ENCODE peak calls at places on chromosomes 6 and 20, in six cellular contexts. P is Panc1, Z is left ventricle myocardium inferior, D is ovary, B is heart right ventricle, R is gastrocnemius medialis. F is an unnamed sample.

GRCh38 chr6:28816909-28817807 is 106.6 kb downstream of the TRIM27 start:
- DNase-seq in P (peak), Z (no peak), D (no peak), B (no peak), R (no peak), F (no peak)

GRCh38 chr6:164303092-164304007 is 888.8 kb downstream of the QKI start:
- DNase-seq in P (no peak), Z (peak), D (no peak), B (peak), R (peak), F (no peak)

GRCh38 chr6:7891098-7891872 is 19.3 kb downstream of the TXNDC5 start:
- DNase-seq in P (no peak), Z (no peak), D (no peak), B (no peak), R (no peak), F (no peak)

GRCh38 chr20:17654649-17655285 is 27.3 kb downstream of the RRBP1 start:
- DNase-seq in P (no peak), Z (no peak), D (peak), B (no peak), R (no peak), F (peak)

GRCh38 chr20:7841967-7842301 is 98.3 kb downstream of the HAO1 start:
- DNase-seq in P (peak), Z (peak), D (no peak), B (peak), R (no peak), F (peak)

GRCh38 chr6:26366504-26366903 is 1.5 kb downstream of the BTN3A2 start:
- DNase-seq in P (no peak), Z (no peak), D (no peak), B (no peak), R (no peak), F (no peak)

GRCh38 chr20:10433623-10434466 is at the start of gene MKKS:
- DNase-seq in P (no peak), Z (peak), D (peak), B (peak), R (peak), F (peak)

GRCh38 chr6:26097268-26097875 is 10.1 kb downstream of the HFE start:
- DNase-seq in P (no peak), Z (no peak), D (peak), B (peak), R (peak), F (peak)

GRCh38 chr20:41137412-41138216 is at the start of gene PLCG1:
- DNase-seq in P (no peak), Z (peak), D (peak), B (peak), R (peak), F (peak)

GRCh38 chr20:36808317-36809257 is 35.0 kb upstream of the DSN1 start:
- DNase-seq in P (no peak), Z (peak), D (peak), B (peak), R (no peak), F (peak)

GRCh38 chr6:33207569-33208088 is 671 bp upstream of the RING1 start:
- DNase-seq in P (no peak), Z (peak), D (peak), B (peak), R (no peak), F (peak)

GRCh38 chr6:48318670-48319069 is 207.7 kb upstream of the PTCHD4 start:
- DNase-seq in P (no peak), Z (no peak), D (no peak), B (no peak), R (no peak), F (no peak)

GRCh38 chr6:125191916-125192609 is 38.5 kb downstream of the TPD52L1 start:
- DNase-seq in P (peak), Z (peak), D (peak), B (peak), R (no peak), F (peak)

GRCh38 chr6:135144678-135145508 is 36.2 kb upstream of the MYB start:
- DNase-seq in P (no peak), Z (no peak), D (no peak), B (no peak), R (no peak), F (peak)

GRCh38 chr20:31720486-31721407 is 1.9 kb downstream of the BCL2L1 start:
- DNase-seq in P (no peak), Z (no peak), D (peak), B (no peak), R (no peak), F (no peak)

GRCh38 chr6:127992144-127992543 is 91.3 kb upstream of the THEMIS start:
- DNase-seq in P (no peak), Z (no peak), D (no peak), B (no peak), R (no peak), F (no peak)

GRCh38 chr20:49344140-49344539 is 66.3 kb upstream of the ZNFX1 start:
- DNase-seq in P (no peak), Z (no peak), D (no peak), B (no peak), R (no peak), F (no peak)

GRCh38 chr6:139886396-139886795 is 511.9 kb upstream of the CITED2 start:
- DNase-seq in P (no peak), Z (no peak), D (no peak), B (no peak), R (no peak), F (no peak)

GRCh38 chr20:38187512-38187911 is 22.4 kb upstream of the TGM2 start:
- DNase-seq in P (no peak), Z (no peak), D (no peak), B (no peak), R (no peak), F (no peak)

GRCh38 chr20:9884061-9884460 is 45.2 kb upstream of the PAK5 start:
- DNase-seq in P (no peak), Z (no peak), D (no peak), B (no peak), R (no peak), F (no peak)

GRCh38 chr6:126176266-126176665 is 163.6 kb upstream of the CENPW start:
- DNase-seq in P (no peak), Z (no peak), D (no peak), B (no peak), R (no peak), F (no peak)

GRCh38 chr20:31560900-31561598 is 44.0 kb upstream of the ID1 start:
- DNase-seq in P (peak), Z (no peak), D (no peak), B (no peak), R (peak), F (peak)

GRCh38 chr20:10469599-10469998 is 34.5 kb downstream of the SLX4IP start:
- DNase-seq in P (peak), Z (no peak), D (no peak), B (peak), R (peak), F (peak)

GRCh38 chr6:134235937-134236751 is 81.8 kb downstream of the SGK1 start:
- DNase-seq in P (no peak), Z (no peak), D (no peak), B (no peak), R (no peak), F (peak)

GRCh38 chr20:10982692-10983091 is 308.9 kb upstream of the JAG1 start:
- DNase-seq in P (peak), Z (peak), D (peak), B (peak), R (peak), F (peak)

GRCh38 chr6:42113929-42114636 is 28.3 kb downstream of the C6orf132 start:
- DNase-seq in P (no peak), Z (no peak), D (no peak), B (no peak), R (no peak), F (peak)

GRCh38 chr6:13617066-13617465 is 1.9 kb downstream of the NOL7 start:
- DNase-seq in P (no peak), Z (no peak), D (no peak), B (no peak), R (no peak), F (no peak)

GRCh38 chr6:39391182-39391581 is 68.7 kb upstream of the KCNK16 start:
- DNase-seq in P (no peak), Z (no peak), D (no peak), B (no peak), R (no peak), F (no peak)

GRCh38 chr6:136171207-136171606 is 78.9 kb downstream of the MTFR2 start:
- DNase-seq in P (no peak), Z (no peak), D (no peak), B (no peak), R (no peak), F (no peak)

GRCh38 chr20:7981374-7981773 is 38.2 kb downstream of the TMX4 start:
- DNase-seq in P (no peak), Z (no peak), D (no peak), B (no peak), R (no peak), F (no peak)

GRCh38 chr6:121677551-121677950 is 242.1 kb downstream of the GJA1 start:
- DNase-seq in P (no peak), Z (no peak), D (no peak), B (no peak), R (no peak), F (no peak)

GRCh38 chr20:32232487-32232886 is 24.8 kb downstream of the POFUT1 start:
- DNase-seq in P (no peak), Z (no peak), D (no peak), B (no peak), R (no peak), F (no peak)

GRCh38 chr6:157789861-157790260 is 33.2 kb upstream of the SNX9 start:
- DNase-seq in P (no peak), Z (no peak), D (no peak), B (no peak), R (no peak), F (peak)

GRCh38 chr6:106055442-106055975 is 30.6 kb upstream of the PRDM1 start:
- DNase-seq in P (no peak), Z (no peak), D (no peak), B (no peak), R (no peak), F (no peak)

GRCh38 chr6:149898966-149899365 is 1.1 kb upstream of the RAET1E start:
- DNase-seq in P (no peak), Z (no peak), D (peak), B (no peak), R (no peak), F (no peak)

GRCh38 chr20:38692436-38693411 is 31.6 kb upstream of the SLC32A1 start:
- DNase-seq in P (no peak), Z (peak), D (peak), B (peak), R (no peak), F (peak)

GRCh38 chr6:131761061-131761761 is 46.6 kb upstream of the ENPP1 start:
- DNase-seq in P (no peak), Z (no peak), D (no peak), B (no peak), R (no peak), F (peak)

GRCh38 chr20:21513181-21513663 is 642 bp downstream of the NKX2-2 start:
- DNase-seq in P (no peak), Z (no peak), D (no peak), B (no peak), R (no peak), F (no peak)

GRCh38 chr20:32484221-32485125 is 100.7 kb downstream of the NOL4L start:
- DNase-seq in P (no peak), Z (peak), D (no peak), B (no peak), R (no peak), F (no peak)

DNA sequence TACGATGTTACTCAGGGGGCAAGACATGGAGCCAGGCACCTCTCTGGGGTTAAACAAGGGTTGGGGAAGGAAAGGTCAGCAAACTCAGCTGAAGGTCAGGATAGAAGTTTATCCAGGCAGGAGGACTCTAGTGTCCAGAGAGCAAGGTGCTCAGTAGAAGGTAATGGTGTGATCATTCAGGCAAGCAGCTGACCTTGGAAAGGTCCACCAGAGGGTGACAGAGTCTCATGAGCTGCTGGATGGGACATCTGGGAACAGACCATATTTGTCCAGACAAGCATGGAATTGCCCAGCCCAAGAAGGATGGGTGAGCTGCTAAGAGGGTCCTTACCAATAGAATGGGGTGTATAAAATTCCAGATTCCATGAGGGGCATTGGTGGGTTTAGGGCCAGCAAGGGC is 89.5 kb downstream of the MAP3K7 start:
- DNase-seq in P (no peak), Z (no peak), D (no peak), B (no peak), R (no peak), F (no peak)
- TF ChIP-seq CTCF in P (peak), Z (peak), D (no peak), B (no peak), R (no peak), F (no peak)

DNA sequence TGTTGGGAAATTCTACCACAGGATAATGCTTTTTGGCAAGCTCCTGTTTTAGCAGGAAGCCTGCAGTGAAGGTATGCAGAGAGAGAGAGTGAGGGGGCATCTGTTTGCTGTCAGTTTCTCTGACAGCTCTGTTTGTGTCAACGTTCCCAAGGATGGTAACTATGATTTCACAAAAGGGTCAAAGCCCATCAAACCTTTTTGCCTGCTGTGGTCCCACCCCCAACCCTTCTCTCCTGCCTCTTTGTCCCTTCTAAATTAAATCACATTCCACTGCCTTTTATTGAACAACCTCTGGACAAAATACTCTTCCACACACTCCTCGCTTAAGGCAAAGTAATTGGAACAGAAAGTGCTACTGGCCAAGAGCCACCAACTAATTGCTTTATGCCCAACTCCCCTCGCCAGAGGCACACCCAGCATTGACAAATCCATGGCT is 128.3 kb downstream of the TSHZ2 start:
- DNase-seq in P (no peak), Z (no peak), D (no peak), B (no peak), R (no peak), F (peak)
- H3K27ac ChIP-seq in P (no peak), Z (no peak), D (no peak), B (no peak), R (no peak), F (peak)

GRCh38 chr20:1391640-1392442 is 1.0 kb downstream of the FKBP1A start:
- DNase-seq in P (no peak), Z (no peak), D (peak), B (no peak), R (no peak), F (no peak)

GRCh38 chr20:1390552-1391403 is 2.1 kb downstream of the FKBP1A start:
- DNase-seq in P (no peak), Z (no peak), D (no peak), B (no peak), R (no peak), F (no peak)

GRCh38 chr20:1392443-1392692 is 486 bp downstream of the FKBP1A start:
- DNase-seq in P (no peak), Z (no peak), D (no peak), B (no peak), R (no peak), F (no peak)

GRCh38 chr20:1393507-1393882 is 641 bp upstream of the FKBP1A start:
- DNase-seq in P (no peak), Z (no peak), D (no peak), B (no peak), R (no peak), F (no peak)

GRCh38 chr20:1392693-1393506 is at the start of gene FKBP1A:
- DNase-seq in P (peak), Z (peak), D (peak), B (peak), R (peak), F (peak)
- TF ChIP-seq CTCF in P (no peak), Z (peak), D (peak), B (no peak), R (peak), F (no peak)

DNA sequence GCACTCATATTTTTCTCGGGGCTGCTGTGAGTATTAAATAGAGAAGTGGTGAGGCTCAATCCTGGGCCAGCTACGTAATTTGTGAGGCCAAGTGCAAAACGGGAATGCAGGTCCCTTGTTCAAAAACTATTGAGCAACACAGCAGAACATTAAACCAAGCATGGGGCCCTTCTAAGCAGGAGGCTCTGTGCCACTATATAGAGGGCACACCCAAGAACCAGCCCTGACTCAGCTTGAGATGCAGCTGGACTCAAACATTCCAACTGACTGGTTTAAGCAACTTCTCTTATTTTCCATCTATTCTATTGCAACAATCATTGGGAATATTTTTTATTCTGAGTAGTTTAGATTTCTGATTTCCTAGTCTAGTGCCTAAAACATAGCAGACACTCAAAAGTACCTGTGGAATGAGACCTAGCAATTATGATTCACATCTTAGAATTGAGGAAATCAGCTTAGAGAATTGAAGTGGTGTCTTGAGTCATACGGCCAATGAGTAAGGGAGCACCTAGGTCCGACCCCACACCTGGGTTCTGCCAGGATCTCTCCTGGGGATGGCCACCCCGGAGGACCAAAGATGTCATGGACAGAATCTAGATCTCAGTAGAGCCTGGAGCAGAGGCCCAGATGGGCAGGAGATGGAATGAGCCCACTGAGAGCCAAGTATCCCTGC is 1.3 kb downstream of the SIRPB2 start:
- DNase-seq in P (no peak), Z (no peak), D (no peak), B (no peak), R (peak), F (peak)
- H3K27ac ChIP-seq in P (no peak), Z (peak), D (no peak), B (no peak), R (no peak), F (peak)

GRCh38 chr6:169789944-169790927 is 38.8 kb downstream of the ERMARD start:
- DNase-seq in P (peak), Z (peak), D (peak), B (peak), R (peak), F (peak)
- TF ChIP-seq CTCF in P (peak), Z (peak), D (peak), B (peak), R (peak), F (peak)

GRCh38 chr6:41025966-41026365 is 13.1 kb downstream of the UNC5CL start:
- DNase-seq in P (no peak), Z (no peak), D (no peak), B (no peak), R (no peak), F (no peak)

GRCh38 chr6:41027251-41027650 is 11.8 kb downstream of the UNC5CL start:
- DNase-seq in P (no peak), Z (no peak), D (no peak), B (no peak), R (no peak), F (no peak)

GRCh38 chr6:41032830-41033229 is 6.2 kb downstream of the UNC5CL start:
- DNase-seq in P (no peak), Z (no peak), D (no peak), B (no peak), R (no peak), F (no peak)

GRCh38 chr6:41027799-41028617 is 11.0 kb downstream of the UNC5CL start:
- DNase-seq in P (no peak), Z (peak), D (peak), B (peak), R (peak), F (peak)

DNA sequence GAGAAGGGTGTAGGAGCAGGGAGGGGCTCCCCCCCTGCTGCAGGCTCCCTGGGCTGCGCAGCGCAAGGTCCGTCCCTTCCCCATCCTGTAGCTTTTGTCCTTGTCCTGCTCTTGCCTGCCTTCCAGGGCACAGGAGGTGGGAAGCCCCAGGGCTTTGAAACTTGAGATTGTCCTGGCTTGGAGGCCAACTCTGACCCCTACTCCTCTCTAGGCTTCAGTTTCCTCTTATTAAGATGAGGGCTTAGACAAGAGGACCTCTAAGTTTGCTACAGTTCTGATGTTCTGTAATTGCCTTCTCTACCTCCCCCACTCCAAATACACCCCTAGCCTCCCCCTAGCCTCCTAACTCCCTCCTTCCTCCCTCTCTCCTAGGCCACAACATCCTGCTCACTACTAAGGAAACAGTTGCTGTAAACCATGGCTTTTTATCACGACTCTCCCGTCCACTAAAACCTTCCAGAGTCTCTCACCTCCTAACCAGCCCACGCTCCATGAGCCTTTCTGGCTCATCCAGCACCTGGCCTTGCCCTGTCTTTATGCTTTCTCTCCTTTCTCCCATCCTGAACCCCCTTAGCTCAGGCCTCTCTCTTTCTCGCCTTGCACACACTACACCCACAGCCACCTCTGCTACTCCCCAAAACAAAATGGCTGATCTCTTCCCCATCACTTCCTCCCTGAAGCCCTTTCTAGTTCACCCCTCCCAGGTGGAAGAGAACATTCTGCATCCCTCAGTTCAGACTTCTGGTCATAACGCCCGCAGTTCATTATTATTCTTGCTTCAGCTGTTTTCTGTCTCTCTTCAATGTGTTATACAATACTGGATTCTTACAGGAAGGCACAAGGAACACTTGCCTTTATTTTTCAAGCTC is 10.2 kb downstream of the UNC5CL start:
- DNase-seq in P (no peak), Z (no peak), D (no peak), B (no peak), R (no peak), F (no peak)
- H3K27ac ChIP-seq in P (peak), Z (peak), D (peak), B (peak), R (peak), F (no peak)

F was measured in RWPE1.